ENCODE peak calls at places on chromosomes 11 and 22, in five cellular contexts. One of them, this sample, is unnamed.

GRCh38 chr11:7418916-7419315 is 66.4 kb upstream of the OLFML1 start:
- DNase-seq in anterior cingulate cortex: no peak
- DNase-seq in NCI-H82: no peak
- DNase-seq in activated CD8-positive, alpha-beta T cell treated with anti-CD3 and anti-CD28 coated beads for 36 hours: no peak
- DNase-seq in left cardiac atrium: no peak
- DNase-seq in this sample: no peak

GRCh38 chr11:3686751-3687150 is 15.6 kb upstream of the CHRNA10 start:
- DNase-seq in anterior cingulate cortex: no peak
- DNase-seq in NCI-H82: no peak
- DNase-seq in activated CD8-positive, alpha-beta T cell treated with anti-CD3 and anti-CD28 coated beads for 36 hours: no peak
- DNase-seq in left cardiac atrium: no peak
- DNase-seq in this sample: no peak

GRCh38 chr11:69959461-69959860 is 118.7 kb upstream of the ANO1 start:
- DNase-seq in anterior cingulate cortex: no peak
- DNase-seq in NCI-H82: no peak
- DNase-seq in activated CD8-positive, alpha-beta T cell treated with anti-CD3 and anti-CD28 coated beads for 36 hours: no peak
- DNase-seq in left cardiac atrium: no peak
- DNase-seq in this sample: no peak

GRCh38 chr11:134289789-134290188 is 13.6 kb downstream of the GLB1L3 start:
- DNase-seq in anterior cingulate cortex: no peak
- DNase-seq in NCI-H82: no peak
- DNase-seq in activated CD8-positive, alpha-beta T cell treated with anti-CD3 and anti-CD28 coated beads for 36 hours: no peak
- DNase-seq in left cardiac atrium: no peak
- DNase-seq in this sample: no peak

GRCh38 chr11:122422707-122423106 is 232.8 kb upstream of the UBASH3B start:
- DNase-seq in anterior cingulate cortex: no peak
- DNase-seq in NCI-H82: no peak
- DNase-seq in activated CD8-positive, alpha-beta T cell treated with anti-CD3 and anti-CD28 coated beads for 36 hours: no peak
- DNase-seq in left cardiac atrium: no peak
- DNase-seq in this sample: no peak

GRCh38 chr11:35236667-35237003 is 97.7 kb downstream of the CD44 start:
- DNase-seq in anterior cingulate cortex: no peak
- DNase-seq in NCI-H82: no peak
- DNase-seq in activated CD8-positive, alpha-beta T cell treated with anti-CD3 and anti-CD28 coated beads for 36 hours: no peak
- DNase-seq in left cardiac atrium: no peak
- DNase-seq in this sample: no peak

GRCh38 chr11:27139742-27140141 is 99.1 kb downstream of the BBOX1 start:
- DNase-seq in anterior cingulate cortex: no peak
- DNase-seq in NCI-H82: no peak
- DNase-seq in activated CD8-positive, alpha-beta T cell treated with anti-CD3 and anti-CD28 coated beads for 36 hours: no peak
- DNase-seq in left cardiac atrium: no peak
- DNase-seq in this sample: no peak

GRCh38 chr22:46367707-46368191 is 32.2 kb downstream of the TRMU start:
- DNase-seq in anterior cingulate cortex: no peak
- DNase-seq in NCI-H82: peak; percentile 60
- DNase-seq in activated CD8-positive, alpha-beta T cell treated with anti-CD3 and anti-CD28 coated beads for 36 hours: peak; percentile 85
- DNase-seq in left cardiac atrium: peak; percentile 72
- DNase-seq in this sample: peak; percentile 21

GRCh38 chr11:67646535-67647336 is 3.8 kb downstream of the ACY3 start:
- DNase-seq in anterior cingulate cortex: no peak
- DNase-seq in NCI-H82: no peak
- DNase-seq in activated CD8-positive, alpha-beta T cell treated with anti-CD3 and anti-CD28 coated beads for 36 hours: peak; percentile 73
- DNase-seq in left cardiac atrium: peak; percentile 22
- DNase-seq in this sample: peak; percentile 11

GRCh38 chr11:99693941-99694492 is 673.3 kb downstream of the CNTN5 start:
- DNase-seq in anterior cingulate cortex: no peak
- DNase-seq in NCI-H82: no peak
- DNase-seq in activated CD8-positive, alpha-beta T cell treated with anti-CD3 and anti-CD28 coated beads for 36 hours: no peak
- DNase-seq in left cardiac atrium: no peak
- DNase-seq in this sample: no peak

GRCh38 chr22:37657590-37658132 is 862 bp upstream of the PDXP start:
- DNase-seq in anterior cingulate cortex: no peak
- DNase-seq in NCI-H82: peak; percentile 23
- DNase-seq in activated CD8-positive, alpha-beta T cell treated with anti-CD3 and anti-CD28 coated beads for 36 hours: no peak
- DNase-seq in left cardiac atrium: no peak
- DNase-seq in this sample: peak; percentile 30

GRCh38 chr11:125423247-125423849 is 72.7 kb downstream of the FEZ1 start:
- DNase-seq in anterior cingulate cortex: no peak
- DNase-seq in NCI-H82: peak; percentile 23
- DNase-seq in activated CD8-positive, alpha-beta T cell treated with anti-CD3 and anti-CD28 coated beads for 36 hours: peak; percentile 39
- DNase-seq in left cardiac atrium: peak; percentile 7
- DNase-seq in this sample: no peak

GRCh38 chr11:32829680-32830412 is at the start of gene PRRG4:
- DNase-seq in anterior cingulate cortex: no peak
- DNase-seq in NCI-H82: peak; percentile 8
- DNase-seq in activated CD8-positive, alpha-beta T cell treated with anti-CD3 and anti-CD28 coated beads for 36 hours: peak; percentile 63
- DNase-seq in left cardiac atrium: peak; percentile 58
- DNase-seq in this sample: peak; percentile 31

GRCh38 chr22:36860821-36861659 is at the start of gene NCF4:
- DNase-seq in anterior cingulate cortex: peak; percentile 20
- DNase-seq in NCI-H82: no peak
- DNase-seq in activated CD8-positive, alpha-beta T cell treated with anti-CD3 and anti-CD28 coated beads for 36 hours: peak; percentile 75
- DNase-seq in left cardiac atrium: peak; percentile 62
- DNase-seq in this sample: no peak

GRCh38 chr22:50034126-50035081 is 21.8 kb upstream of the IL17REL start:
- DNase-seq in anterior cingulate cortex: no peak
- DNase-seq in NCI-H82: no peak
- DNase-seq in activated CD8-positive, alpha-beta T cell treated with anti-CD3 and anti-CD28 coated beads for 36 hours: no peak
- DNase-seq in left cardiac atrium: no peak
- DNase-seq in this sample: peak; percentile 19

GRCh38 chr22:30541979-30542810 is 4.3 kb downstream of the SEC14L6 start:
- DNase-seq in anterior cingulate cortex: no peak
- DNase-seq in NCI-H82: no peak
- DNase-seq in activated CD8-positive, alpha-beta T cell treated with anti-CD3 and anti-CD28 coated beads for 36 hours: no peak
- DNase-seq in left cardiac atrium: no peak
- DNase-seq in this sample: peak; percentile 33

GRCh38 chr11:74255741-74256369 is 55.6 kb downstream of the P4HA3 start:
- DNase-seq in anterior cingulate cortex: no peak
- DNase-seq in NCI-H82: peak; percentile 65
- DNase-seq in activated CD8-positive, alpha-beta T cell treated with anti-CD3 and anti-CD28 coated beads for 36 hours: peak; percentile 60
- DNase-seq in left cardiac atrium: peak; percentile 33
- DNase-seq in this sample: peak; percentile 58

GRCh38 chr22:37505565-37505964 is 13.7 kb downstream of the CARD10 start:
- DNase-seq in anterior cingulate cortex: no peak
- DNase-seq in NCI-H82: no peak
- DNase-seq in activated CD8-positive, alpha-beta T cell treated with anti-CD3 and anti-CD28 coated beads for 36 hours: no peak
- DNase-seq in left cardiac atrium: no peak
- DNase-seq in this sample: no peak

GRCh38 chr22:25896592-25896991 is 154.6 kb downstream of the MYO18B start:
- DNase-seq in anterior cingulate cortex: no peak
- DNase-seq in NCI-H82: no peak
- DNase-seq in activated CD8-positive, alpha-beta T cell treated with anti-CD3 and anti-CD28 coated beads for 36 hours: no peak
- DNase-seq in left cardiac atrium: no peak
- DNase-seq in this sample: no peak

GRCh38 chr11:72589802-72590761 is 84.1 kb downstream of the PDE2A start:
- DNase-seq in anterior cingulate cortex: no peak
- DNase-seq in NCI-H82: peak; percentile 31
- DNase-seq in activated CD8-positive, alpha-beta T cell treated with anti-CD3 and anti-CD28 coated beads for 36 hours: peak; percentile 66
- DNase-seq in left cardiac atrium: peak; percentile 46
- DNase-seq in this sample: peak; percentile 44

GRCh38 chr11:11409916-11410315 is 56.9 kb upstream of the CSNK2A3 start:
- DNase-seq in anterior cingulate cortex: no peak
- DNase-seq in NCI-H82: peak; percentile 41
- DNase-seq in activated CD8-positive, alpha-beta T cell treated with anti-CD3 and anti-CD28 coated beads for 36 hours: no peak
- DNase-seq in left cardiac atrium: peak; percentile 37
- DNase-seq in this sample: no peak

GRCh38 chr11:27456140-27456801 is 16.3 kb downstream of the LGR4 start:
- DNase-seq in anterior cingulate cortex: no peak
- DNase-seq in NCI-H82: no peak
- DNase-seq in activated CD8-positive, alpha-beta T cell treated with anti-CD3 and anti-CD28 coated beads for 36 hours: no peak
- DNase-seq in left cardiac atrium: no peak
- DNase-seq in this sample: no peak

GRCh38 chr11:1503708-1504104 is 17.1 kb upstream of the MOB2 start:
- DNase-seq in anterior cingulate cortex: no peak
- DNase-seq in NCI-H82: no peak
- DNase-seq in activated CD8-positive, alpha-beta T cell treated with anti-CD3 and anti-CD28 coated beads for 36 hours: no peak
- DNase-seq in left cardiac atrium: peak; percentile 47
- DNase-seq in this sample: no peak

GRCh38 chr11:69825037-69825834 is 6.0 kb upstream of the FGF3 start:
- DNase-seq in anterior cingulate cortex: no peak
- DNase-seq in NCI-H82: no peak
- DNase-seq in activated CD8-positive, alpha-beta T cell treated with anti-CD3 and anti-CD28 coated beads for 36 hours: no peak
- DNase-seq in left cardiac atrium: no peak
- DNase-seq in this sample: no peak

GRCh38 chr22:45895436-45896152 is 81.4 kb downstream of the WNT7B start:
- DNase-seq in anterior cingulate cortex: no peak
- DNase-seq in NCI-H82: no peak
- DNase-seq in activated CD8-positive, alpha-beta T cell treated with anti-CD3 and anti-CD28 coated beads for 36 hours: no peak
- DNase-seq in left cardiac atrium: peak; percentile 10
- DNase-seq in this sample: no peak

GRCh38 chr11:69308936-69309799 is 15.2 kb downstream of the MYEOV start:
- DNase-seq in anterior cingulate cortex: no peak
- DNase-seq in NCI-H82: no peak
- DNase-seq in activated CD8-positive, alpha-beta T cell treated with anti-CD3 and anti-CD28 coated beads for 36 hours: no peak
- DNase-seq in left cardiac atrium: no peak
- DNase-seq in this sample: no peak

GRCh38 chr11:31442086-31442485 is 67.3 kb downstream of the IMMP1L start:
- DNase-seq in anterior cingulate cortex: no peak
- DNase-seq in NCI-H82: no peak
- DNase-seq in activated CD8-positive, alpha-beta T cell treated with anti-CD3 and anti-CD28 coated beads for 36 hours: no peak
- DNase-seq in left cardiac atrium: no peak
- DNase-seq in this sample: no peak

GRCh38 chr11:59756845-59757244 is 1.7 kb downstream of the STX3 start:
- DNase-seq in anterior cingulate cortex: no peak
- DNase-seq in NCI-H82: peak; percentile 53
- DNase-seq in activated CD8-positive, alpha-beta T cell treated with anti-CD3 and anti-CD28 coated beads for 36 hours: peak; percentile 28
- DNase-seq in left cardiac atrium: no peak
- DNase-seq in this sample: no peak

GRCh38 chr11:91163619-91164451 is 941.0 kb upstream of the CHORDC1 start:
- DNase-seq in anterior cingulate cortex: no peak
- DNase-seq in NCI-H82: no peak
- DNase-seq in activated CD8-positive, alpha-beta T cell treated with anti-CD3 and anti-CD28 coated beads for 36 hours: no peak
- DNase-seq in left cardiac atrium: no peak
- DNase-seq in this sample: peak; percentile 8

GRCh38 chr11:71151561-71151960 is 100.8 kb downstream of the SHANK2 start:
- DNase-seq in anterior cingulate cortex: no peak
- DNase-seq in NCI-H82: no peak
- DNase-seq in activated CD8-positive, alpha-beta T cell treated with anti-CD3 and anti-CD28 coated beads for 36 hours: no peak
- DNase-seq in left cardiac atrium: no peak
- DNase-seq in this sample: no peak

GRCh38 chr22:38238519-38239051 is 34.2 kb downstream of the TMEM184B start:
- DNase-seq in anterior cingulate cortex: no peak
- DNase-seq in NCI-H82: no peak
- DNase-seq in activated CD8-positive, alpha-beta T cell treated with anti-CD3 and anti-CD28 coated beads for 36 hours: no peak
- DNase-seq in left cardiac atrium: peak; percentile 56
- DNase-seq in this sample: no peak

GRCh38 chr11:9138612-9139579 is 47.5 kb upstream of the SCUBE2 start:
- DNase-seq in anterior cingulate cortex: no peak
- DNase-seq in NCI-H82: no peak
- DNase-seq in activated CD8-positive, alpha-beta T cell treated with anti-CD3 and anti-CD28 coated beads for 36 hours: peak; percentile 21
- DNase-seq in left cardiac atrium: no peak
- DNase-seq in this sample: peak; percentile 38

GRCh38 chr11:68806931-68807844 is 34.5 kb downstream of the CPT1A start:
- DNase-seq in anterior cingulate cortex: no peak
- DNase-seq in NCI-H82: no peak
- DNase-seq in activated CD8-positive, alpha-beta T cell treated with anti-CD3 and anti-CD28 coated beads for 36 hours: no peak
- DNase-seq in left cardiac atrium: no peak
- DNase-seq in this sample: no peak

GRCh38 chr11:66562907-66563583 is 5.4 kb downstream of the CTSF start:
- DNase-seq in anterior cingulate cortex: no peak
- DNase-seq in NCI-H82: no peak
- DNase-seq in activated CD8-positive, alpha-beta T cell treated with anti-CD3 and anti-CD28 coated beads for 36 hours: no peak
- DNase-seq in left cardiac atrium: no peak
- DNase-seq in this sample: no peak

GRCh38 chr11:110951609-110952008 is 239.4 kb upstream of the ARHGAP20 start:
- DNase-seq in anterior cingulate cortex: no peak
- DNase-seq in NCI-H82: no peak
- DNase-seq in activated CD8-positive, alpha-beta T cell treated with anti-CD3 and anti-CD28 coated beads for 36 hours: no peak
- DNase-seq in left cardiac atrium: no peak
- DNase-seq in this sample: no peak

GRCh38 chr11:28834877-28835276 is 726.7 kb downstream of the METTL15 start:
- DNase-seq in anterior cingulate cortex: no peak
- DNase-seq in NCI-H82: peak; percentile 94
- DNase-seq in activated CD8-positive, alpha-beta T cell treated with anti-CD3 and anti-CD28 coated beads for 36 hours: no peak
- DNase-seq in left cardiac atrium: no peak
- DNase-seq in this sample: no peak

GRCh38 chr11:95119361-95120060 is 29.9 kb downstream of the ENDOD1 start:
- DNase-seq in anterior cingulate cortex: no peak
- DNase-seq in NCI-H82: no peak
- DNase-seq in activated CD8-positive, alpha-beta T cell treated with anti-CD3 and anti-CD28 coated beads for 36 hours: no peak
- DNase-seq in left cardiac atrium: no peak
- DNase-seq in this sample: no peak

GRCh38 chr11:35166369-35167360 is 27.7 kb downstream of the CD44 start:
- DNase-seq in anterior cingulate cortex: no peak
- DNase-seq in NCI-H82: no peak
- DNase-seq in activated CD8-positive, alpha-beta T cell treated with anti-CD3 and anti-CD28 coated beads for 36 hours: peak; percentile 61
- DNase-seq in left cardiac atrium: peak; percentile 29
- DNase-seq in this sample: no peak

GRCh38 chr11:86632499-86633269 is 39.7 kb downstream of the ME3 start:
- DNase-seq in anterior cingulate cortex: no peak
- DNase-seq in NCI-H82: no peak
- DNase-seq in activated CD8-positive, alpha-beta T cell treated with anti-CD3 and anti-CD28 coated beads for 36 hours: peak; percentile 76
- DNase-seq in left cardiac atrium: no peak
- DNase-seq in this sample: peak; percentile 33

GRCh38 chr11:91686700-91687099 is 537.9 kb upstream of the FAT3 start:
- DNase-seq in anterior cingulate cortex: no peak
- DNase-seq in NCI-H82: no peak
- DNase-seq in activated CD8-positive, alpha-beta T cell treated with anti-CD3 and anti-CD28 coated beads for 36 hours: no peak
- DNase-seq in left cardiac atrium: no peak
- DNase-seq in this sample: no peak

This sample was measured in ovary.